ENCODE peak calls at places on chromosomes 4 and X, in ten cellular contexts. V, L, T, P, S, N, B, Y, W and Q are unnamed samples.

GRCh38 chr4:149999485-150000074 is 78.7 kb upstream of the DCLK2 start:
- DNase-seq in N (peak), L (peak), W (no peak), P (peak), V (peak), T (no peak), Y (peak), B (peak), S (peak), Q (peak)

GRCh38 chr4:184166736-184167135 is 50.9 kb downstream of the ENPP6 start:
- DNase-seq in S (no peak), P (no peak), Y (peak), N (no peak), B (no peak), W (no peak), V (no peak), T (no peak), L (no peak), Q (no peak)

GRCh38 chr4:68218044-68218443 is 27.4 kb downstream of the TMPRSS11B start:
- DNase-seq in Y (no peak), W (no peak), L (no peak), S (peak), B (no peak), V (no peak), N (no peak), P (no peak), T (no peak), Q (no peak)

GRCh38 chr4:40246938-40247337 is 50.1 kb downstream of the RHOH start:
- DNase-seq in W (no peak), V (no peak), P (no peak), N (no peak), B (no peak), T (no peak), S (no peak), L (no peak), Y (no peak), Q (no peak)

GRCh38 chr4:17817027-17817426 is 6.2 kb downstream of the NCAPG start:
- DNase-seq in T (no peak), W (no peak), L (peak), S (peak), P (peak), Y (no peak), N (peak), B (peak), V (peak), Q (peak)

GRCh38 chr4:155539746-155540145 is 126.9 kb upstream of the GUCY1A1 start:
- DNase-seq in S (peak), T (no peak), W (no peak), P (peak), Y (no peak), V (no peak), B (no peak), L (no peak), N (no peak), Q (no peak)

GRCh38 chr4:91113130-91113706 is 986.0 kb downstream of the CCSER1 start:
- DNase-seq in Y (no peak), B (peak), P (peak), N (peak), W (no peak), T (no peak), S (peak), L (peak), V (peak), Q (no peak)

GRCh38 chr4:16217300-16218051 is 8.8 kb downstream of the TAPT1 start:
- DNase-seq in Y (no peak), B (no peak), P (no peak), W (no peak), S (no peak), N (no peak), V (no peak), L (no peak), T (no peak), Q (no peak)

GRCh38 chr4:10123227-10124101 is 6.9 kb upstream of the WDR1 start:
- DNase-seq in L (peak), N (peak), B (peak), T (peak), V (no peak), Y (peak), W (no peak), P (peak), S (no peak), Q (no peak)

DNA sequence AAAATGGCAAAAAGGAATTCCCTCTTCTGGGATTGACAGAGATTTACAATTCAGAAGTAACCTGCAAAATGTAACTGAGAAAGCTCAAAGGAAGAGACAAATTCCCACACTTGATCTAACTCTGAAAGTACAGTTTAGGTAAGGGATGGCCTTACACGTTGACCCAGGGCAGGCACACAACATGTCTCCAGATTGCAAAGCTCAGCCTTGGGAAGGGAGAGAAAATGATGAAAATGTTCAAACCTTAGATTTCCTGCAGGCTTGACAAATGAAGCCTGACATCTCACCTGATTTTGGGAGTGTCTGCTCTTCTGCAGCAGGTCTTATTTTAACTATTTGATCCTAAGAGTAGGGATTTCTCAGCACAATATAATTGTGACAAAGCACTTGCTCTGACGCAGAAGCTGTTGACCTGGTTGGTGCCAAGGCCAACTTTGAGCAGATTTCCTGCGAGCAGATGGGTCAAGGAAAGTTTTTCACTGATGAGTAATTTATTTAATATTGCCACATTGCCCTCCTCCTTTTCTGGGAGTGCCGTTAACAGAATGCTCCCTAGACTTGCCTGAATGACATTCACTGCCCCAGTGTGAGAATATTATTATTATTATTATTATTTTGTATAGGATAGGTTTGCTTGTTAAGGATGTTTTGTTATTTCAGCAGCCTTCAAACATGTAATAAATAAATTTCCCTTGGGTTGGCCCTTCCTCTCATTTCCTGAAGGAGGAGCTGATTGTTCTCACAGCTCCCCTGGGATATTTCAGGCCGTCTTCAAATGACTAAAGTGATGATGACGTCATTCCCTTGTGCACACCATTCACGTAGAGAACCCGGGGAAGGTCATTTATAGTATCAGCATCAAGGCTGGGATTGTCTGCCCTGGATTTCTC is 157.1 kb downstream of the VEGFC start:
- DNase-seq in B (no peak), Y (no peak), T (no peak), W (no peak), N (peak), L (peak), P (peak), S (peak), V (peak), Q (peak)
- TF ChIP-seq CTCF in B (no peak), Y (peak), T (no peak), W (no peak), N (peak), L (peak), P (no peak), S (no peak), V (no peak), Q (no peak)

GRCh38 chr4:2241410-2242353 is at the start of the genes HAUS3 and POLN:
- DNase-seq in T (peak), B (peak), P (peak), L (peak), N (peak), Y (peak), W (peak), V (peak), S (peak), Q (peak)

GRCh38 chr4:2246384-2247127 is 4.6 kb upstream of the HAUS3 start:
- DNase-seq in N (no peak), B (no peak), T (no peak), V (no peak), Y (no peak), W (no peak), P (no peak), S (no peak), L (no peak), Q (no peak)

GRCh38 chr4:2245787-2246275 is 3.9 kb upstream of the HAUS3 start:
- DNase-seq in Y (no peak), T (no peak), B (no peak), N (no peak), S (no peak), P (no peak), L (no peak), W (no peak), V (no peak), Q (no peak)

GRCh38 chr4:2244947-2245786 is 3.2 kb upstream of the HAUS3 start:
- DNase-seq in V (no peak), P (no peak), T (no peak), Y (peak), W (no peak), B (no peak), S (no peak), N (no peak), L (no peak), Q (no peak)

GRCh38 chr4:2243682-2244380 is 1.9 kb upstream of the HAUS3 start:
- DNase-seq in T (peak), L (no peak), S (no peak), Y (peak), W (peak), V (no peak), B (peak), P (peak), N (peak), Q (no peak)
- TF ChIP-seq CTCF in T (peak), L (peak), S (peak), Y (peak), W (peak), V (no peak), B (peak), P (peak), N (peak), Q (peak)

DNA sequence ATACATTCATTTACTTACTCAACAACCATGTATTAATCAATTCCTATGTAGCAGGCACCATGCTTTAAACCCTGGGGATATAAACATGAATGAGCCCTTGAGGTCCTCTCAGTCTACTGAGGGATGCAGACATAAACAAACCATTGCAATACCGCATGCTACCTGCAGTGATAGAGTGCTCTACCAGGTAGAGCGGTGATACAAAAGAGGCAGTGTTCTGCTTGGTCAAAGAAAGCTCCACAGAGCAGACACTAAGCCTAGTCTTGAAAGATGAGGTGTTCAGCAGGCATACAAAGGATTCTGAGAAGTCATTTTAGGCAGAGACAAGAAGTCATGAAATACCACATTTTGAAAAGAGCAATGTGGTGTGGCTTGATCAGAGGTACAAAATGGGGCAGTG is 26.9 kb upstream of the AMOT start:
- DNase-seq in W (no peak), Y (peak), V (peak), L (no peak), T (no peak), N (no peak), S (no peak), P (no peak), B (no peak), Q (no peak)
- TF ChIP-seq CTCF in W (no peak), Y (peak), V (no peak), L (no peak), T (peak), N (no peak), S (no peak), P (no peak), B (peak), Q (no peak)

DNA sequence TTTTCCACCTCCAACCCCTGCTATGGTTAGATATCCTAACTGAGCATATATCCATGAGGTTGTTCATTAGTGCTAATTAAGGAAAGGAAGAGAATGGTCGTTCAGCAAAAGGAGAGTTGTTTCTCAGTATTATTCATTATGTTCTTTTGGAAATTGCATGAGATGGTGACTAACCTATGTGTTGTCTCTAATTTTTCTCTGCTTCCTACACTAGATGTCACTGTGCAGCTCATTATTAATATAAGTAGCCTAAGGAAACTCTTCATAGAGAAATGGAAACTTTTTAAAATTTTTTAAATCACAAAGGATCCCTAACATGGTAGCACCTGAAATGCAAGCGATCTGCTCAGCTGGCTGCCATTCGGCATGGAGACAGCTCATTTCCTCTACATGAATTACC is 67.7 kb upstream of the FAM9A start:
- DNase-seq in N (peak), W (no peak), V (no peak), Y (no peak), P (peak), L (no peak), S (peak), B (no peak), T (no peak), Q (no peak)
- TF ChIP-seq CTCF in N (no peak), W (no peak), V (no peak), Y (no peak), P (peak), L (peak), S (peak), B (peak), T (peak), Q (peak)

GRCh38 chrX:119760026-119760902 is 1.9 kb downstream of the SOWAHD start:
- DNase-seq in W (no peak), P (no peak), V (no peak), L (no peak), N (no peak), Y (no peak), B (no peak), T (no peak), S (no peak), Q (no peak)

GRCh38 chrX:119757646-119757978 is 776 bp upstream of the SOWAHD start:
- DNase-seq in W (no peak), L (no peak), B (no peak), T (no peak), P (no peak), V (no peak), Y (no peak), S (no peak), N (no peak), Q (no peak)

GRCh38 chrX:119759333-119759766 is 962 bp downstream of the SOWAHD start:
- DNase-seq in N (no peak), S (no peak), W (no peak), B (no peak), Y (peak), L (no peak), P (no peak), V (no peak), T (no peak), Q (no peak)

GRCh38 chrX:119757979-119758681 is at the start of gene SOWAHD:
- DNase-seq in W (no peak), S (peak), V (peak), B (peak), Y (peak), P (peak), L (no peak), N (no peak), T (no peak), Q (no peak)

DNA sequence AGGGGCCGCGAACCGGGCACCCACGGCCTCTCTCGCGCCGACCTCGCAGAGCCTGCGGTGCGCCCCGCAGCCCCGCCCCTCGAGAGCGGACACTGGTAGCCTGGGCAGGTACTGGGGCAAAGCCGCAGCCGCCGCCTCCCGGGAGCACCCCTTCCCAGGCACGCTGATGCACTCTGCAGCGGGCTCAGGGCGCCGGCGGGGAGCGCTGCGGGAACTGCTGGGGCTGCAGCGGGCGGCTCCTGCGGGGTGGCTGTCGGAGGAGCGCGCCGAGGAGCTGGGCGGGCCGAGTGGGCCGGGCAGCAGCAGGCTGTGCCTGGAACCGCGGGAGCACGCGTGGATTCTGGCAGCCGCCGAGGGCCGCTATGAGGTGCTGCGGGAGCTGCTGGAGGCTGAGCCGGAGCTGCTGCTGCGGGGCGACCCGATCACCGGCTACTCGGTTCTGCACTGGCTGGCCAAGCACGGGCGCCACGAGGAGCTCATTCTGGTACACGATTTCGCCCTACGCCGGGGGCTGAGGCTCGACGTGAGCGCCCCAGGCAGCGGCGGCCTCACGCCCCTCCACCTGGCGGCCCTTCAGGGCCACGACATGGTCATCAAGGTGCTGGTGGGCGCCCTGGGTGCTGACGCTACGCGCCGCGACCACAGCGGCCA is 419 bp downstream of the SOWAHD start:
- DNase-seq in P (no peak), L (no peak), B (peak), N (no peak), T (peak), W (no peak), S (no peak), V (no peak), Y (peak), Q (no peak)
- TF ChIP-seq CTCF in P (no peak), L (no peak), B (no peak), N (no peak), T (no peak), W (no peak), S (no peak), V (no peak), Y (peak), Q (no peak)